ENCODE peak calls at places on chromosome 19, in four cellular contexts. One of them, this sample, is unnamed.

GRCh38 chr19:18321729-18322091 is 1.2 kb downstream of the LSM4 start:
- DNase-seq in glutamatergic neuron: no peak
- DNase-seq in GM23338: no peak
- DNase-seq in HFF-Myc: no peak
- DNase-seq in this sample: no peak

GRCh38 chr19:53132231-53132991 is at the start of gene ZNF415:
- DNase-seq in glutamatergic neuron: peak
- DNase-seq in HFF-Myc: peak
- DNase-seq in GM23338: peak
- DNase-seq in this sample: peak

GRCh38 chr19:902093-902370 is 8.7 kb downstream of the RNU6-9 start:
- DNase-seq in glutamatergic neuron: no peak
- DNase-seq in HFF-Myc: no peak
- DNase-seq in GM23338: no peak
- DNase-seq in this sample: no peak

GRCh38 chr19:33953023-33953422 is 156.4 kb downstream of the KCTD15 start:
- DNase-seq in GM23338: no peak
- DNase-seq in HFF-Myc: no peak
- DNase-seq in glutamatergic neuron: no peak
- DNase-seq in this sample: no peak

GRCh38 chr19:7250057-7250596 is 44.1 kb downstream of the INSR start:
- DNase-seq in HFF-Myc: no peak
- DNase-seq in glutamatergic neuron: no peak
- DNase-seq in GM23338: no peak
- DNase-seq in this sample: no peak

GRCh38 chr19:588093-588742 is 1.5 kb upstream of the HCN2 start:
- DNase-seq in glutamatergic neuron: peak
- DNase-seq in GM23338: peak
- DNase-seq in HFF-Myc: no peak
- DNase-seq in this sample: peak

GRCh38 chr19:31408460-31409124 is 59.4 kb upstream of the TSHZ3 start:
- DNase-seq in glutamatergic neuron: no peak
- DNase-seq in GM23338: no peak
- DNase-seq in HFF-Myc: peak
- DNase-seq in this sample: no peak

GRCh38 chr19:29812080-29812880 is 489 bp downstream of the CCNE1 start:
- DNase-seq in GM23338: peak
- DNase-seq in glutamatergic neuron: peak
- DNase-seq in HFF-Myc: no peak
- DNase-seq in this sample: peak

GRCh38 chr19:33740811-33741396 is 55.8 kb upstream of the KCTD15 start:
- DNase-seq in GM23338: peak
- DNase-seq in HFF-Myc: peak
- DNase-seq in glutamatergic neuron: no peak
- DNase-seq in this sample: peak

GRCh38 chr19:41407271-41407670 is 9.7 kb downstream of the BCKDHA start:
- DNase-seq in glutamatergic neuron: no peak
- DNase-seq in GM23338: peak
- DNase-seq in HFF-Myc: no peak
- DNase-seq in this sample: peak

GRCh38 chr19:46704379-46705076 is 12.4 kb downstream of the PRKD2 start:
- DNase-seq in HFF-Myc: no peak
- DNase-seq in GM23338: peak
- DNase-seq in glutamatergic neuron: peak
- DNase-seq in this sample: peak

GRCh38 chr19:13033244-13033643 is 38.0 kb downstream of the NFIX start:
- DNase-seq in HFF-Myc: no peak
- DNase-seq in GM23338: no peak
- DNase-seq in glutamatergic neuron: no peak
- DNase-seq in this sample: no peak

GRCh38 chr19:29694669-29695627 is 20.1 kb downstream of the C19orf12 start:
- DNase-seq in HFF-Myc: peak
- DNase-seq in GM23338: peak
- DNase-seq in glutamatergic neuron: peak
- DNase-seq in this sample: peak

GRCh38 chr19:19171821-19172532 is 1.9 kb upstream of the MEF2B start:
- DNase-seq in HFF-Myc: no peak
- DNase-seq in GM23338: peak
- DNase-seq in glutamatergic neuron: no peak
- DNase-seq in this sample: no peak

GRCh38 chr19:19463348-19464117 is 51.8 kb downstream of the TSSK6 start:
- DNase-seq in GM23338: no peak
- DNase-seq in glutamatergic neuron: no peak
- DNase-seq in HFF-Myc: no peak
- DNase-seq in this sample: no peak

GRCh38 chr19:28703400-28703956 is 509.5 kb downstream of the UQCRFS1 start:
- DNase-seq in GM23338: no peak
- DNase-seq in glutamatergic neuron: no peak
- DNase-seq in HFF-Myc: no peak
- DNase-seq in this sample: no peak

GRCh38 chr19:40803857-40804782 is 5.1 kb downstream of the EGLN2 start:
- DNase-seq in HFF-Myc: no peak
- DNase-seq in glutamatergic neuron: no peak
- DNase-seq in GM23338: peak
- DNase-seq in this sample: no peak

GRCh38 chr19:53904909-53905308 is 4.2 kb upstream of the CACNG7 start:
- DNase-seq in glutamatergic neuron: no peak
- DNase-seq in GM23338: no peak
- DNase-seq in HFF-Myc: no peak
- DNase-seq in this sample: no peak

GRCh38 chr19:18119243-18120105 is 21.9 kb downstream of the MAST3 start:
- DNase-seq in GM23338: peak
- DNase-seq in HFF-Myc: no peak
- DNase-seq in glutamatergic neuron: no peak
- DNase-seq in this sample: no peak

GRCh38 chr19:10655457-10656312 is 1.5 kb downstream of the ILF3 start:
- DNase-seq in HFF-Myc: no peak
- DNase-seq in glutamatergic neuron: peak
- DNase-seq in GM23338: peak
- DNase-seq in this sample: peak

GRCh38 chr19:35830986-35831385 is 18.3 kb upstream of the PRODH2 start:
- DNase-seq in HFF-Myc: no peak
- DNase-seq in glutamatergic neuron: no peak
- DNase-seq in GM23338: no peak
- DNase-seq in this sample: no peak

GRCh38 chr19:1239796-1240737 is 1.5 kb upstream of the ATP5F1D start:
- DNase-seq in GM23338: peak
- DNase-seq in glutamatergic neuron: peak
- DNase-seq in HFF-Myc: no peak
- DNase-seq in this sample: peak

GRCh38 chr19:41944336-41944735 is 14.8 kb downstream of the RABAC1 start:
- DNase-seq in glutamatergic neuron: no peak
- DNase-seq in GM23338: no peak
- DNase-seq in HFF-Myc: no peak
- DNase-seq in this sample: no peak

GRCh38 chr19:11381535-11382369 is 2.4 kb downstream of the EPOR start:
- DNase-seq in HFF-Myc: peak
- DNase-seq in glutamatergic neuron: peak
- DNase-seq in GM23338: peak
- DNase-seq in this sample: peak

GRCh38 chr19:1882089-1882785 is 3.1 kb downstream of the ABHD17A start:
- DNase-seq in HFF-Myc: no peak
- DNase-seq in GM23338: no peak
- DNase-seq in glutamatergic neuron: no peak
- DNase-seq in this sample: peak

GRCh38 chr19:31181535-31181934 is 167.7 kb downstream of the TSHZ3 start:
- DNase-seq in HFF-Myc: no peak
- DNase-seq in glutamatergic neuron: no peak
- DNase-seq in GM23338: no peak
- DNase-seq in this sample: no peak

GRCh38 chr19:7618366-7618765 is 11.0 kb downstream of the XAB2 start:
- DNase-seq in glutamatergic neuron: no peak
- DNase-seq in HFF-Myc: no peak
- DNase-seq in GM23338: no peak
- DNase-seq in this sample: no peak

GRCh38 chr19:33946535-33947323 is 150.1 kb downstream of the KCTD15 start:
- DNase-seq in glutamatergic neuron: no peak
- DNase-seq in GM23338: no peak
- DNase-seq in HFF-Myc: no peak
- DNase-seq in this sample: no peak

GRCh38 chr19:21474671-21475181 is 30.7 kb upstream of the ZNF429 start:
- DNase-seq in HFF-Myc: no peak
- DNase-seq in glutamatergic neuron: peak
- DNase-seq in GM23338: peak
- DNase-seq in this sample: peak

GRCh38 chr19:6693056-6693471 is 23.1 kb upstream of the TNFSF14 start:
- DNase-seq in HFF-Myc: no peak
- DNase-seq in glutamatergic neuron: no peak
- DNase-seq in GM23338: peak
- DNase-seq in this sample: no peak

GRCh38 chr19:31110331-31110730 is 238.9 kb downstream of the TSHZ3 start:
- DNase-seq in HFF-Myc: no peak
- DNase-seq in glutamatergic neuron: no peak
- DNase-seq in GM23338: peak
- DNase-seq in this sample: peak

GRCh38 chr19:40739871-40740703 is 10.2 kb downstream of the ACTMAP start:
- DNase-seq in GM23338: no peak
- DNase-seq in HFF-Myc: no peak
- DNase-seq in glutamatergic neuron: peak
- DNase-seq in this sample: no peak

GRCh38 chr19:18424122-18424889 is 5.1 kb downstream of the SSBP4 start:
- DNase-seq in glutamatergic neuron: no peak
- DNase-seq in HFF-Myc: no peak
- DNase-seq in GM23338: peak
- DNase-seq in this sample: no peak

GRCh38 chr19:17579523-17580244 is 24.2 kb downstream of the COLGALT1 start:
- DNase-seq in glutamatergic neuron: peak
- DNase-seq in GM23338: peak
- DNase-seq in HFF-Myc: no peak
- DNase-seq in this sample: peak

GRCh38 chr19:43699506-43700367 is 16.1 kb upstream of the IRGC start:
- DNase-seq in glutamatergic neuron: peak
- DNase-seq in GM23338: peak
- DNase-seq in HFF-Myc: peak
- DNase-seq in this sample: peak

GRCh38 chr19:40229484-40229883 is 3.0 kb upstream of the CCNP start:
- DNase-seq in glutamatergic neuron: no peak
- DNase-seq in GM23338: no peak
- DNase-seq in HFF-Myc: no peak
- DNase-seq in this sample: no peak

GRCh38 chr19:34963531-34964406 is at the start of gene ZNF792:
- DNase-seq in GM23338: peak
- DNase-seq in HFF-Myc: no peak
- DNase-seq in glutamatergic neuron: peak
- DNase-seq in this sample: peak

GRCh38 chr19:10431254-10431942 is 11.1 kb downstream of the PDE4A start:
- DNase-seq in HFF-Myc: no peak
- DNase-seq in GM23338: peak
- DNase-seq in glutamatergic neuron: no peak
- DNase-seq in this sample: no peak

GRCh38 chr19:28039677-28040381 is 1173.1 kb downstream of the UQCRFS1 start:
- DNase-seq in HFF-Myc: no peak
- DNase-seq in GM23338: no peak
- DNase-seq in glutamatergic neuron: no peak
- DNase-seq in this sample: no peak

GRCh38 chr19:9296336-9296735 is 13.3 kb downstream of the ZNF699 start:
- DNase-seq in GM23338: peak
- DNase-seq in HFF-Myc: no peak
- DNase-seq in glutamatergic neuron: no peak
- DNase-seq in this sample: no peak

GRCh38 chr19:16070366-16070990 is 5.8 kb upstream of the TPM4 start:
- DNase-seq in GM23338: no peak
- DNase-seq in glutamatergic neuron: no peak
- DNase-seq in HFF-Myc: no peak
- DNase-seq in this sample: no peak
- TF ChIP-seq CTCF in GM23338: no peak
- TF ChIP-seq CTCF in glutamatergic neuron: no peak
- TF ChIP-seq CTCF in HFF-Myc: no peak
- TF ChIP-seq CTCF in this sample: no peak

GRCh38 chr19:47790398-47790814 is 11.9 kb downstream of the SELENOW start:
- DNase-seq in GM23338: peak
- DNase-seq in HFF-Myc: peak
- DNase-seq in glutamatergic neuron: peak
- DNase-seq in this sample: peak

GRCh38 chr19:47792616-47793015 is 11.7 kb downstream of the TPRX1 start:
- DNase-seq in HFF-Myc: no peak
- DNase-seq in GM23338: no peak
- DNase-seq in glutamatergic neuron: no peak
- DNase-seq in this sample: no peak

GRCh38 chr19:47796785-47797184 is 7.6 kb downstream of the TPRX1 start:
- DNase-seq in GM23338: no peak
- DNase-seq in glutamatergic neuron: no peak
- DNase-seq in HFF-Myc: no peak
- DNase-seq in this sample: no peak

GRCh38 chr19:47797996-47798903 is 6.1 kb downstream of the TPRX1 start:
- DNase-seq in GM23338: no peak
- DNase-seq in HFF-Myc: no peak
- DNase-seq in glutamatergic neuron: no peak
- DNase-seq in this sample: no peak

GRCh38 chr19:47794526-47794925 is 9.8 kb downstream of the TPRX1 start:
- DNase-seq in glutamatergic neuron: no peak
- DNase-seq in HFF-Myc: no peak
- DNase-seq in GM23338: peak
- DNase-seq in this sample: no peak
- TF ChIP-seq CTCF in glutamatergic neuron: no peak
- TF ChIP-seq CTCF in HFF-Myc: no peak
- TF ChIP-seq CTCF in GM23338: peak
- TF ChIP-seq CTCF in this sample: peak

GRCh38 chr19:4547303-4548237 is 7.7 kb upstream of the LRG1 start:
- DNase-seq in GM23338: no peak
- DNase-seq in glutamatergic neuron: no peak
- DNase-seq in HFF-Myc: no peak
- DNase-seq in this sample: no peak
- TF ChIP-seq CTCF in GM23338: peak
- TF ChIP-seq CTCF in glutamatergic neuron: no peak
- TF ChIP-seq CTCF in HFF-Myc: peak
- TF ChIP-seq CTCF in this sample: no peak

GRCh38 chr19:50058425-50058824 is 32.6 kb downstream of the ZNF473 start:
- DNase-seq in HFF-Myc: no peak
- DNase-seq in GM23338: no peak
- DNase-seq in glutamatergic neuron: no peak
- DNase-seq in this sample: no peak
- TF ChIP-seq CTCF in HFF-Myc: no peak
- TF ChIP-seq CTCF in GM23338: no peak
- TF ChIP-seq CTCF in glutamatergic neuron: no peak
- TF ChIP-seq CTCF in this sample: no peak

This sample was measured in endothelial cell.